ENCODE peak calls at places on chromosomes 7 and 10, in seven cellular contexts. One of them, this sample, is unnamed.

GRCh38 chr10:3119796-3120459 is 52.6 kb downstream of the PFKP start:
- DNase-seq in A549: peak; percentile 65
- DNase-seq in tibial nerve: no peak
- DNase-seq in stomach: no peak
- DNase-seq in ovary: no peak
- DNase-seq in suprapubic skin: no peak
- DNase-seq in sigmoid colon: no peak
- DNase-seq in this sample: no peak

GRCh38 chr10:75497997-75498797 is 66.8 kb downstream of the LRMDA start:
- DNase-seq in suprapubic skin: no peak
- DNase-seq in ovary: peak; percentile 74
- DNase-seq in A549: no peak
- DNase-seq in sigmoid colon: peak; percentile 82
- DNase-seq in tibial nerve: no peak
- DNase-seq in stomach: peak; percentile 29
- DNase-seq in this sample: no peak

GRCh38 chr10:88991161-88991899 is 732 bp downstream of the FAS start:
- DNase-seq in A549: peak; percentile 30
- DNase-seq in suprapubic skin: peak; percentile 81
- DNase-seq in sigmoid colon: peak; percentile 90
- DNase-seq in tibial nerve: peak; percentile 65
- DNase-seq in stomach: peak; percentile 55
- DNase-seq in ovary: peak; percentile 86
- DNase-seq in this sample: peak; percentile 70

GRCh38 chr7:4093035-4093434 is 589.1 kb upstream of the FOXK1 start:
- DNase-seq in ovary: no peak
- DNase-seq in A549: no peak
- DNase-seq in suprapubic skin: no peak
- DNase-seq in sigmoid colon: no peak
- DNase-seq in stomach: no peak
- DNase-seq in tibial nerve: no peak
- DNase-seq in this sample: no peak

GRCh38 chr7:46259947-46260346 is 338.9 kb upstream of the IGFBP3 start:
- DNase-seq in stomach: no peak
- DNase-seq in sigmoid colon: no peak
- DNase-seq in ovary: no peak
- DNase-seq in suprapubic skin: no peak
- DNase-seq in tibial nerve: no peak
- DNase-seq in A549: no peak
- DNase-seq in this sample: no peak

GRCh38 chr10:58554316-58554715 is 41.6 kb downstream of the BICC1 start:
- DNase-seq in stomach: no peak
- DNase-seq in tibial nerve: no peak
- DNase-seq in suprapubic skin: no peak
- DNase-seq in A549: no peak
- DNase-seq in ovary: no peak
- DNase-seq in sigmoid colon: no peak
- DNase-seq in this sample: no peak

GRCh38 chr7:156942708-156943090 is 6.8 kb upstream of the NOM1 start:
- DNase-seq in tibial nerve: no peak
- DNase-seq in suprapubic skin: no peak
- DNase-seq in ovary: no peak
- DNase-seq in stomach: no peak
- DNase-seq in A549: no peak
- DNase-seq in sigmoid colon: no peak
- DNase-seq in this sample: no peak

GRCh38 chr10:95485445-95485844 is 75.7 kb downstream of the SORBS1 start:
- DNase-seq in sigmoid colon: peak; percentile 39
- DNase-seq in A549: no peak
- DNase-seq in stomach: no peak
- DNase-seq in tibial nerve: no peak
- DNase-seq in ovary: no peak
- DNase-seq in suprapubic skin: no peak
- DNase-seq in this sample: no peak

GRCh38 chr10:14658331-14659122 is 116.2 kb downstream of the FAM107B start:
- DNase-seq in A549: peak; percentile 67
- DNase-seq in ovary: no peak
- DNase-seq in suprapubic skin: no peak
- DNase-seq in sigmoid colon: no peak
- DNase-seq in tibial nerve: no peak
- DNase-seq in stomach: no peak
- DNase-seq in this sample: no peak

GRCh38 chr10:83987216-83987615 is 152.1 kb upstream of the GHITM start:
- DNase-seq in sigmoid colon: no peak
- DNase-seq in A549: no peak
- DNase-seq in suprapubic skin: no peak
- DNase-seq in tibial nerve: no peak
- DNase-seq in ovary: no peak
- DNase-seq in stomach: no peak
- DNase-seq in this sample: no peak

GRCh38 chr10:22253578-22253882 is 35.7 kb upstream of the EBLN1 start:
- DNase-seq in ovary: peak; percentile 50
- DNase-seq in tibial nerve: peak; percentile 35
- DNase-seq in sigmoid colon: no peak
- DNase-seq in stomach: no peak
- DNase-seq in A549: no peak
- DNase-seq in suprapubic skin: no peak
- DNase-seq in this sample: peak; percentile 35

GRCh38 chr10:72340510-72340895 is 14.2 kb downstream of the DNAJB12 start:
- DNase-seq in A549: peak; percentile 56
- DNase-seq in tibial nerve: peak; percentile 56
- DNase-seq in stomach: peak; percentile 75
- DNase-seq in suprapubic skin: no peak
- DNase-seq in sigmoid colon: no peak
- DNase-seq in ovary: peak; percentile 75
- DNase-seq in this sample: peak; percentile 77

GRCh38 chr10:79113827-79114226 is 45.1 kb downstream of the ZMIZ1 start:
- DNase-seq in A549: no peak
- DNase-seq in sigmoid colon: no peak
- DNase-seq in tibial nerve: no peak
- DNase-seq in suprapubic skin: no peak
- DNase-seq in ovary: no peak
- DNase-seq in stomach: no peak
- DNase-seq in this sample: no peak

GRCh38 chr10:79111427-79111826 is 42.7 kb downstream of the ZMIZ1 start:
- DNase-seq in suprapubic skin: no peak
- DNase-seq in A549: peak; percentile 83
- DNase-seq in tibial nerve: no peak
- DNase-seq in sigmoid colon: no peak
- DNase-seq in ovary: no peak
- DNase-seq in stomach: no peak
- DNase-seq in this sample: no peak

GRCh38 chr10:79112898-79113431 is 44.2 kb downstream of the ZMIZ1 start:
- DNase-seq in stomach: no peak
- DNase-seq in suprapubic skin: no peak
- DNase-seq in ovary: peak; percentile 62
- DNase-seq in A549: peak; percentile 73
- DNase-seq in tibial nerve: no peak
- DNase-seq in sigmoid colon: peak; percentile 91
- DNase-seq in this sample: no peak

GRCh38 chr10:79115302-79115701 is 46.5 kb downstream of the ZMIZ1 start:
- DNase-seq in ovary: no peak
- DNase-seq in tibial nerve: no peak
- DNase-seq in sigmoid colon: no peak
- DNase-seq in suprapubic skin: no peak
- DNase-seq in A549: no peak
- DNase-seq in stomach: no peak
- DNase-seq in this sample: no peak

GRCh38 chr10:79111846-79112614 is 43.3 kb downstream of the ZMIZ1 start:
- DNase-seq in tibial nerve: no peak
- DNase-seq in stomach: no peak
- DNase-seq in sigmoid colon: peak; percentile 93
- DNase-seq in A549: no peak
- DNase-seq in suprapubic skin: no peak
- DNase-seq in ovary: no peak
- DNase-seq in this sample: no peak
- TF ChIP-seq EP300 in tibial nerve: no peak
- TF ChIP-seq EP300 in stomach: peak; percentile 93
- TF ChIP-seq EP300 in sigmoid colon: no peak
- TF ChIP-seq EP300 in A549: no peak
- TF ChIP-seq EP300 in suprapubic skin: no peak
- TF ChIP-seq EP300 in ovary: no peak
- TF ChIP-seq EP300 in this sample: peak; percentile 80

GRCh38 chr10:103175580-103176285 is 17.3 kb downstream of the NT5C2 start:
- DNase-seq in stomach: no peak
- DNase-seq in A549: no peak
- DNase-seq in suprapubic skin: no peak
- DNase-seq in ovary: no peak
- DNase-seq in tibial nerve: no peak
- DNase-seq in sigmoid colon: no peak
- DNase-seq in this sample: no peak

GRCh38 chr10:103177123-103177522 is 15.9 kb downstream of the NT5C2 start:
- DNase-seq in tibial nerve: no peak
- DNase-seq in suprapubic skin: no peak
- DNase-seq in ovary: no peak
- DNase-seq in A549: no peak
- DNase-seq in stomach: no peak
- DNase-seq in sigmoid colon: no peak
- DNase-seq in this sample: no peak

GRCh38 chr10:103184615-103185014 is 8.5 kb downstream of the NT5C2 start:
- DNase-seq in suprapubic skin: no peak
- DNase-seq in tibial nerve: no peak
- DNase-seq in stomach: no peak
- DNase-seq in A549: no peak
- DNase-seq in sigmoid colon: no peak
- DNase-seq in ovary: no peak
- DNase-seq in this sample: no peak

GRCh38 chr10:103181244-103181643 is 11.8 kb downstream of the NT5C2 start:
- DNase-seq in tibial nerve: no peak
- DNase-seq in ovary: no peak
- DNase-seq in suprapubic skin: no peak
- DNase-seq in stomach: no peak
- DNase-seq in sigmoid colon: no peak
- DNase-seq in A549: no peak
- DNase-seq in this sample: no peak

DNA sequence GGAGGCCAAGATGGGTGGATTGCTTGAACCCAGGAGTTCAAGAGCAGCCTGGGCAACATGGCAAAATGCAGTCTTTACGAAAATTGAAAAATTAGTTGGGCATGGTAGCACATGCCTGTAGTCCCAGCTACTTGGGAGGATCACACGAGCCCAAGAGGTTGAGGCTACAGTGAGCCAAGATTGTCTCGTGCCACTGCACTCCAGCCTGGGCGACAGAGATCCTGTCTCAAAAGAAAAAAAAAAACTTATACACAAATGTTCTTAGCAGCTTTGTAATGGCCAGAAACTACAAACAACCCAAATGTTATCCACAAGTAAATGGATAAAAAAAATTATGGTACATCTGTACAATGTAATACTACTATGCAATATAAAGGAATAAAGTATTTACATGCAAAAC is 12.6 kb downstream of the NT5C2 start:
- DNase-seq in tibial nerve: no peak
- DNase-seq in sigmoid colon: no peak
- DNase-seq in suprapubic skin: no peak
- DNase-seq in A549: no peak
- DNase-seq in ovary: no peak
- DNase-seq in stomach: no peak
- DNase-seq in this sample: no peak
- H3K27ac ChIP-seq in tibial nerve: no peak overlapping the region
- H3K27ac ChIP-seq in sigmoid colon: no peak overlapping the region
- H3K27ac ChIP-seq in suprapubic skin: no peak overlapping the region
- H3K27ac ChIP-seq in A549: no peak overlapping the region
- H3K27ac ChIP-seq in ovary: no peak overlapping the region
- H3K27ac ChIP-seq in stomach: no peak overlapping the region
- H3K27ac ChIP-seq in this sample: peak overlapping the region; percentile 54

GRCh38 chr10:128018704-128019103 is 107.5 kb downstream of the MKI67 start:
- DNase-seq in tibial nerve: no peak
- DNase-seq in ovary: no peak
- DNase-seq in stomach: no peak
- DNase-seq in A549: no peak
- DNase-seq in sigmoid colon: peak; percentile 13
- DNase-seq in suprapubic skin: no peak
- DNase-seq in this sample: no peak

GRCh38 chr10:128018236-128018635 is 108.0 kb downstream of the MKI67 start:
- DNase-seq in sigmoid colon: peak; percentile 68
- DNase-seq in A549: no peak
- DNase-seq in ovary: no peak
- DNase-seq in tibial nerve: no peak
- DNase-seq in stomach: no peak
- DNase-seq in suprapubic skin: no peak
- DNase-seq in this sample: no peak

GRCh38 chr10:128016423-128017060 is 109.6 kb downstream of the PTPRE start:
- DNase-seq in suprapubic skin: no peak
- DNase-seq in tibial nerve: no peak
- DNase-seq in sigmoid colon: peak; percentile 42
- DNase-seq in ovary: no peak
- DNase-seq in A549: no peak
- DNase-seq in stomach: no peak
- DNase-seq in this sample: no peak

GRCh38 chr10:128013626-128014025 is 106.7 kb downstream of the PTPRE start:
- DNase-seq in ovary: no peak
- DNase-seq in suprapubic skin: no peak
- DNase-seq in A549: no peak
- DNase-seq in sigmoid colon: peak; percentile 15
- DNase-seq in stomach: no peak
- DNase-seq in tibial nerve: no peak
- DNase-seq in this sample: no peak

DNA sequence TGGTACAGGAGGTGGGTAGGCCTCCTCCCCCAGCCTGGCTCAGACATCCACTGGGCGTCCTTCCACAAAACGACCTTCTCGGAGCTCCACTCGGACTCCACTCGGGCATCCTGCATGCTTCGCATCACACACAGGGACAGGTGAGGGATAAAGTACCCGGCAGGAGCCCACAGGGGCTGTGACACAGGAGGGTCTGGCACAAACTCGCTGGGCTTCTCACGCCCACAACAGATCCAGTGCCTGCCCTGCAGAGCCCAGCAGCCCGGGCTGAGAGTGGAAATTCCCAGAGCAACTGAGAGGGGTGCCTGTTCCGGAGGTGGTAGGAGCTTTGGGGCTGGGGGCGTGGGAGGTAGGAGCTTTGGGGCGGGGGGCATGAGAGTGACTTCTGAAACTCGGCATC is 108.4 kb downstream of the MKI67 start:
- DNase-seq in tibial nerve: no peak
- DNase-seq in ovary: no peak
- DNase-seq in A549: no peak
- DNase-seq in sigmoid colon: peak; percentile 41
- DNase-seq in stomach: no peak
- DNase-seq in suprapubic skin: no peak
- DNase-seq in this sample: no peak
- TF ChIP-seq POLR2A in tibial nerve: no peak
- TF ChIP-seq POLR2A in ovary: no peak
- TF ChIP-seq POLR2A in A549: no peak
- TF ChIP-seq POLR2A in sigmoid colon: no peak
- TF ChIP-seq POLR2A in stomach: no peak
- TF ChIP-seq POLR2A in suprapubic skin: no peak
- TF ChIP-seq POLR2A in this sample: no peak

DNA sequence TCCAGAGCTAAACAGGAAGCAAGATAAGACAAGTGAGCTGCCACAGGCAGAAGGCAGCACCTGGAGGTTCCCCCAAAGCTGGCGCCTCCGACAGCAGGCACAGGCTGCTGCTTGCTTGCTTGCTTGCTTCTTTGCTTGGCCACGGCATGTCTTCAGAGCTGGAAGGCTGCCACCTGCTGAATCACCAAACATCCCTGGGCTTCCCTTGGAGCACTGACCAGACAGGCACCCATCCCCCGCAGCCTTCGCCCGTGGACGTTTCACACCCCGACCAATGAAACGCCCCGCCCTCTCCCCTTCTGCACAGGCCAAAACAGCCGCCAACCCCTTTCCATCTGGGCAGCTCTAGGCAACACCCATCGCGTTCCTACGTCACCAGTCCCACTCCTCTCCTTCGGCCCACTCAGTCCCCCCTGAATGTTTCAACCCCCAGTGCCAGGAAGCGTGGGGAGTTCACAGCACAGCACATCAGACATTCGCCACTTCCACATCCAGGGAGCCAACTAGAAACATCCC is 1.7 kb downstream of the SGMS1 start:
- DNase-seq in sigmoid colon: peak; percentile 99
- DNase-seq in suprapubic skin: peak; percentile 97
- DNase-seq in stomach: peak; percentile 90
- DNase-seq in tibial nerve: peak; percentile 96
- DNase-seq in A549: peak; percentile 76
- DNase-seq in ovary: peak; percentile 100
- DNase-seq in this sample: peak; percentile 95
- TF ChIP-seq EP300 in sigmoid colon: no peak
- TF ChIP-seq EP300 in suprapubic skin: no peak
- TF ChIP-seq EP300 in stomach: no peak
- TF ChIP-seq EP300 in tibial nerve: peak; percentile 81
- TF ChIP-seq EP300 in A549: no peak
- TF ChIP-seq EP300 in ovary: no peak
- TF ChIP-seq EP300 in this sample: no peak

This sample was measured in transverse colon.